ENCODE peak calls at places on chromosomes 6 and 20, in six cellular contexts. K is stromal cell of bone marrow; X is keratinocyte; I is activated CD8-positive, alpha-beta T cell treated with anti-CD3 and anti-CD28 coated beads, Interleukin-2, amount 10 ng/mL, durations not matched to agents 7 days and 5 days; L is activated CD8-positive, alpha-beta memory T cell treated with anti-CD3 and anti-CD28 coated beads, Interleukin-2, amount 50 U/mL, for 48 hours; U is effector CD4-positive, alpha-beta T cell. E is an unnamed sample.

GRCh38 chr20:61964675-61965605 is 100.7 kb downstream of the TAF4 start:
- DNase-seq in U (no peak), L (no peak), K (no peak), X (no peak), I (no peak), E (peak; percentile 68)

GRCh38 chr6:33886673-33887144 is 82.9 kb upstream of the MLN start:
- DNase-seq in L (no peak), X (no peak), K (peak; percentile 72), U (peak; percentile 8), I (peak; percentile 41), E (no peak)

GRCh38 chr20:51529027-51529749 is 13.3 kb downstream of the NFATC2 start:
- DNase-seq in X (no peak), U (no peak), I (no peak), L (no peak), K (peak; percentile 54), E (no peak)

GRCh38 chr6:69936674-69937363 is 70.5 kb downstream of the COL19A1 start:
- DNase-seq in K (peak; percentile 21), L (no peak), U (no peak), I (no peak), X (no peak), E (no peak)

GRCh38 chr6:54071941-54072340 is 39.3 kb upstream of the MLIP start:
- DNase-seq in L (no peak), U (no peak), K (no peak), I (no peak), X (no peak), E (no peak)

GRCh38 chr6:16989382-16989781 is 112.5 kb upstream of the STMND1 start:
- DNase-seq in U (no peak), L (no peak), X (no peak), K (no peak), I (no peak), E (no peak)

GRCh38 chr6:36757206-36757605 is 59.6 kb downstream of the RAB44 start:
- DNase-seq in K (no peak), L (no peak), I (peak; percentile 38), X (no peak), U (peak; percentile 38), E (no peak)

GRCh38 chr20:62428396-62429160 is 1.2 kb upstream of the RBBP8NL start:
- DNase-seq in X (no peak), L (no peak), K (no peak), U (no peak), I (no peak), E (no peak)

GRCh38 chr20:57525328-57526053 is 551 bp upstream of the CTCFL start:
- DNase-seq in I (no peak), L (no peak), K (no peak), X (no peak), U (no peak), E (no peak)